ENCODE peak calls at places on chromosomes 6 and 20, in five cellular contexts. One of them, this sample, is unnamed.

GRCh38 chr20:10848810-10849370 is 175.1 kb upstream of the JAG1 start:
- DNase-seq in HCT116: peak
- DNase-seq in body of pancreas: no peak
- DNase-seq in gastrocnemius medialis: no peak
- DNase-seq in sigmoid colon: peak
- DNase-seq in this sample: no peak

GRCh38 chr20:58650181-58650775 is 805 bp upstream of the STX16 start:
- DNase-seq in body of pancreas: peak
- DNase-seq in sigmoid colon: peak
- DNase-seq in gastrocnemius medialis: no peak
- DNase-seq in HCT116: no peak
- DNase-seq in this sample: peak

GRCh38 chr20:33647603-33648395 is 14.3 kb upstream of the C20orf144 start:
- DNase-seq in gastrocnemius medialis: no peak
- DNase-seq in sigmoid colon: no peak
- DNase-seq in HCT116: no peak
- DNase-seq in body of pancreas: peak
- DNase-seq in this sample: no peak

GRCh38 chr6:147205690-147206600 is 1.7 kb downstream of the STXBP5 start:
- DNase-seq in sigmoid colon: no peak
- DNase-seq in HCT116: no peak
- DNase-seq in gastrocnemius medialis: no peak
- DNase-seq in body of pancreas: peak
- DNase-seq in this sample: no peak

GRCh38 chr6:134537146-134537555 is 219.2 kb upstream of the SGK1 start:
- DNase-seq in gastrocnemius medialis: no peak
- DNase-seq in HCT116: peak
- DNase-seq in sigmoid colon: no peak
- DNase-seq in body of pancreas: no peak
- DNase-seq in this sample: no peak

GRCh38 chr6:14079433-14079832 is 38.1 kb upstream of the CD83 start:
- DNase-seq in gastrocnemius medialis: no peak
- DNase-seq in sigmoid colon: no peak
- DNase-seq in HCT116: no peak
- DNase-seq in body of pancreas: peak
- DNase-seq in this sample: no peak

GRCh38 chr6:43695078-43695966 is 7.7 kb upstream of the MRPS18A start:
- DNase-seq in body of pancreas: peak
- DNase-seq in sigmoid colon: no peak
- DNase-seq in gastrocnemius medialis: no peak
- DNase-seq in HCT116: no peak
- DNase-seq in this sample: no peak

GRCh38 chr6:28807682-28808280 is 116.0 kb downstream of the TRIM27 start:
- DNase-seq in sigmoid colon: no peak
- DNase-seq in body of pancreas: no peak
- DNase-seq in gastrocnemius medialis: no peak
- DNase-seq in HCT116: peak
- DNase-seq in this sample: no peak

GRCh38 chr20:38152175-38153010 is 12.7 kb downstream of the TGM2 start:
- DNase-seq in gastrocnemius medialis: peak
- DNase-seq in body of pancreas: peak
- DNase-seq in sigmoid colon: peak
- DNase-seq in HCT116: no peak
- DNase-seq in this sample: peak

GRCh38 chr20:47677314-47678129 is 107.8 kb downstream of the SULF2 start:
- DNase-seq in body of pancreas: peak
- DNase-seq in HCT116: peak
- DNase-seq in sigmoid colon: no peak
- DNase-seq in gastrocnemius medialis: no peak
- DNase-seq in this sample: peak

GRCh38 chr6:48973486-48973885 is 489.6 kb downstream of the MMUT start:
- DNase-seq in gastrocnemius medialis: no peak
- DNase-seq in sigmoid colon: no peak
- DNase-seq in body of pancreas: no peak
- DNase-seq in HCT116: no peak
- DNase-seq in this sample: no peak

GRCh38 chr6:74956559-74957428 is 249.1 kb downstream of the COL12A1 start:
- DNase-seq in sigmoid colon: no peak
- DNase-seq in HCT116: no peak
- DNase-seq in body of pancreas: no peak
- DNase-seq in gastrocnemius medialis: no peak
- DNase-seq in this sample: no peak

GRCh38 chr6:105178110-105178509 is 1.7 kb downstream of the POPDC3 start:
- DNase-seq in gastrocnemius medialis: no peak
- DNase-seq in sigmoid colon: no peak
- DNase-seq in body of pancreas: no peak
- DNase-seq in HCT116: no peak
- DNase-seq in this sample: no peak

GRCh38 chr6:8192067-8192466 is 89.7 kb upstream of the EEF1E1 start:
- DNase-seq in HCT116: no peak
- DNase-seq in body of pancreas: no peak
- DNase-seq in sigmoid colon: no peak
- DNase-seq in gastrocnemius medialis: no peak
- DNase-seq in this sample: no peak

GRCh38 chr6:142945446-142946180 is 637 bp upstream of the HIVEP2 start:
- DNase-seq in body of pancreas: peak
- DNase-seq in sigmoid colon: no peak
- DNase-seq in HCT116: no peak
- DNase-seq in gastrocnemius medialis: peak
- DNase-seq in this sample: peak
- TF ChIP-seq POLR2A in body of pancreas: no peak
- TF ChIP-seq POLR2A in sigmoid colon: no peak
- TF ChIP-seq POLR2A in HCT116: no peak
- TF ChIP-seq POLR2A in gastrocnemius medialis: no peak
- TF ChIP-seq POLR2A in this sample: no peak

GRCh38 chr6:42204768-42205282 is 10.1 kb upstream of the GUCA1B start:
- DNase-seq in gastrocnemius medialis: no peak
- DNase-seq in HCT116: no peak
- DNase-seq in body of pancreas: no peak
- DNase-seq in sigmoid colon: no peak
- DNase-seq in this sample: no peak
- H3K27ac ChIP-seq in gastrocnemius medialis: no peak
- H3K27ac ChIP-seq in HCT116: no peak
- H3K27ac ChIP-seq in body of pancreas: peak
- H3K27ac ChIP-seq in sigmoid colon: no peak
- H3K27ac ChIP-seq in this sample: no peak

GRCh38 chr6:27593200-27593818 is 120.4 kb upstream of the ZNF184 start:
- DNase-seq in sigmoid colon: no peak
- DNase-seq in gastrocnemius medialis: no peak
- DNase-seq in HCT116: no peak
- DNase-seq in body of pancreas: no peak
- DNase-seq in this sample: no peak
- H3K4me3 ChIP-seq in sigmoid colon: no peak
- H3K4me3 ChIP-seq in gastrocnemius medialis: no peak
- H3K4me3 ChIP-seq in HCT116: no peak
- H3K4me3 ChIP-seq in body of pancreas: no peak
- H3K4me3 ChIP-seq in this sample: no peak

DNA sequence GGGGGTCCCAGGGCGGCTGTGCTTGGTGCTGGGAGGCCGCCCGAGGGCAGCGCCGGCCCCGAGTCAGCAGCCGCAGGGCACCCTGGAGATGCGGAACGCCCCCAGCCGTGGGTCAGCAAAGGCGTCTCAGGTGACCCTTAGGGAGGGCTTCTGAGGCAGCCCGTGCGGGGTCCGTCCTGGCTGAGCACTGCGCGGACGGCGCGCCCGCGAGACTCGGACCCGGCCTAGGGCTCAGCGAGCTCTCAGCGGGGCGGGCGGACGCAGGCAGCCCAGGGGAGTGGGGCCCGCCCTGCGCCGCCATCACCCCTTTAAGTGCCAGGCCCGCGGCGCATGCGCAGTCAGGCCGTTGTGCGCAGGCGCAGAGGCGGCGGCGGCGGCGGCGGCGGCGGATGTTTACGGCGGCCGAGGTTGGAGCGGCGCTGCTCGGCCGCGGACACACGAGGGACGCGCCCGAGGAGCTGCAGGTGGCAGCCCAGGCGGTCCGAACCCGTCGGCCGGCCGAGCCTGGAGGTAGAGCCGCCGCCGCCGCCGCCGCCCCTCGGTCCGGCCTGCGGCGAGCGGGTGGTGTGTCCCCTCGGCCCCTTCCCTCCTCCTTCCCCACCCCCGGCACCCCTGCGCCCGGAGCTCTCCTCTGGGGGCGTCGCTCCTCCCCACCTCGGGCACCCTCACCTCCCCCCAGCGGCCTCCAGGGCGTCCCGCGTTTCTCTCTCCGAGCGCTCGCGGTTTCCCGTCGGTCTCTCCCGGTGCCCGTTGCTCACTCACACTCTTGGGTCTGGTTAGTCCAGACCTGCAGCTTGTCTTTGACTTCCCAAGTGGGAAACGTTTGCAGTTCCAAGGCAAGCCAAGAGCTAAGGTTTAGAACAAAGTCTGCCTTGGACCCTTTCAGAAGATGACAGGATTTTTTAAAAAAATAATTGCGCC is at the start of gene PCMTD2:
- DNase-seq in gastrocnemius medialis: peak
- DNase-seq in HCT116: peak
- DNase-seq in body of pancreas: peak
- DNase-seq in sigmoid colon: peak
- DNase-seq in this sample: peak
- TF ChIP-seq POLR2A in gastrocnemius medialis: peak
- TF ChIP-seq POLR2A in HCT116: peak
- TF ChIP-seq POLR2A in body of pancreas: peak
- TF ChIP-seq POLR2A in sigmoid colon: no peak
- TF ChIP-seq POLR2A in this sample: no peak

GRCh38 chr20:31721408-31722332 is 998 bp downstream of the BCL2L1 start:
- DNase-seq in body of pancreas: peak
- DNase-seq in HCT116: no peak
- DNase-seq in gastrocnemius medialis: no peak
- DNase-seq in sigmoid colon: no peak
- DNase-seq in this sample: peak
- H3K27ac ChIP-seq in body of pancreas: peak
- H3K27ac ChIP-seq in HCT116: peak
- H3K27ac ChIP-seq in gastrocnemius medialis: peak
- H3K27ac ChIP-seq in sigmoid colon: peak
- H3K27ac ChIP-seq in this sample: peak

GRCh38 chr6:31572041-31572911 is at the start of gene LTA:
- DNase-seq in body of pancreas: no peak
- DNase-seq in sigmoid colon: no peak
- DNase-seq in HCT116: no peak
- DNase-seq in gastrocnemius medialis: no peak
- DNase-seq in this sample: peak
- H3K4me3 ChIP-seq in body of pancreas: no peak
- H3K4me3 ChIP-seq in sigmoid colon: no peak
- H3K4me3 ChIP-seq in HCT116: no peak
- H3K4me3 ChIP-seq in gastrocnemius medialis: no peak
- H3K4me3 ChIP-seq in this sample: peak

GRCh38 chr6:31834704-31835375 is 7.3 kb downstream of the HSPA1B start:
- DNase-seq in sigmoid colon: peak
- DNase-seq in HCT116: peak
- DNase-seq in gastrocnemius medialis: peak
- DNase-seq in body of pancreas: peak
- DNase-seq in this sample: peak
- TF ChIP-seq POLR2A in sigmoid colon: peak
- TF ChIP-seq POLR2A in HCT116: peak
- TF ChIP-seq POLR2A in gastrocnemius medialis: peak
- TF ChIP-seq POLR2A in body of pancreas: peak
- TF ChIP-seq POLR2A in this sample: no peak

DNA sequence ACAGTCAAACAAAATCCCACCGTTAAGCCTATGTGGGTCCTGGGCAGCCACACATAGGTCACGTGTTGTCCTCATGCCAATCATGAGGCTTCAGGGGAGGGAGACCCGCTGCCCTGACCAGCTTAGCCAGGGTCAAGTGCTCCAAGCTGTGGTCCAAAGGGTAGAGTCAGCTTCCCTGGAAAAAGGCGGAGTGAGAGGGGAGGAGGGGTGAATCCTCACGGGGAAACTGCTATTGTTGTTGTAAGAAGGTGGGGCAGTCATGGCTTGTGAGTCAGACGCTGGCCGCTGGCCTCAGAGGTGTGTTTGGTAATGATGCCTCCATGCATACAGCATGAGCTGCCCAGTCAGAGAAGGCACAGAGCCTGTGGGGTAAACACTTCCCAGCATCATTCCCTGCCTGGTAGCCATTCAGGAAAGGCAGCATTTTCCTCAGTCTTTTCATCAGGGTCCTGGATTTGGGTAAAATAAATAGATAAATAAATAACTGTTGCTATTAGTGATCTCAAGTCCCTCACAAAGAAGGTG is 8.7 kb downstream of the CST3 start:
- DNase-seq in sigmoid colon: no peak
- DNase-seq in HCT116: peak
- DNase-seq in body of pancreas: no peak
- DNase-seq in gastrocnemius medialis: peak
- DNase-seq in this sample: no peak
- H3K27ac ChIP-seq in sigmoid colon: peak
- H3K27ac ChIP-seq in HCT116: peak
- H3K27ac ChIP-seq in body of pancreas: no peak
- H3K27ac ChIP-seq in gastrocnemius medialis: peak
- H3K27ac ChIP-seq in this sample: peak